ENCODE peak calls at places on chromosome 17, in four cellular contexts. One of them, this sample, is unnamed. For H3K27me3, the result is how much of the 10 kb centered on the place peaks cover.

GRCh38 chr17:31825961-31826691 is 32.9 kb downstream of the COPRS start:
- DNase-seq in CD8-positive, alpha-beta T cell: no peak
- DNase-seq in neuronal stem cell: no peak
- DNase-seq in BJ: no peak
- DNase-seq in this sample: peak

GRCh38 chr17:517181-517580 is 164.6 kb upstream of the RPH3AL start:
- DNase-seq in BJ: no peak
- DNase-seq in neuronal stem cell: no peak
- DNase-seq in CD8-positive, alpha-beta T cell: no peak
- DNase-seq in this sample: no peak

GRCh38 chr17:73208139-73208827 is 15.4 kb downstream of the COG1 start:
- DNase-seq in CD8-positive, alpha-beta T cell: no peak
- DNase-seq in neuronal stem cell: no peak
- DNase-seq in BJ: no peak
- DNase-seq in this sample: no peak

GRCh38 chr17:43905400-43905984 is 1.8 kb downstream of the MPP2 start:
- DNase-seq in neuronal stem cell: peak
- DNase-seq in CD8-positive, alpha-beta T cell: no peak
- DNase-seq in BJ: no peak
- DNase-seq in this sample: no peak

GRCh38 chr17:55795098-55795497 is 44.2 kb downstream of the PCTP start:
- DNase-seq in BJ: no peak
- DNase-seq in neuronal stem cell: no peak
- DNase-seq in CD8-positive, alpha-beta T cell: no peak
- DNase-seq in this sample: no peak

GRCh38 chr17:50267074-50267841 is 7.0 kb upstream of the TMEM92 start:
- DNase-seq in CD8-positive, alpha-beta T cell: no peak
- DNase-seq in neuronal stem cell: no peak
- DNase-seq in BJ: no peak
- DNase-seq in this sample: peak

GRCh38 chr17:27457731-27458523 is 1.7 kb downstream of the KSR1 start:
- DNase-seq in CD8-positive, alpha-beta T cell: no peak
- DNase-seq in neuronal stem cell: peak
- DNase-seq in BJ: peak
- DNase-seq in this sample: no peak

GRCh38 chr17:36949461-36949927 is 740 bp downstream of the AATF start:
- DNase-seq in neuronal stem cell: no peak
- DNase-seq in BJ: peak
- DNase-seq in CD8-positive, alpha-beta T cell: no peak
- DNase-seq in this sample: no peak

GRCh38 chr17:38702900-38703741 is 2.0 kb upstream of the MLLT6 start:
- DNase-seq in CD8-positive, alpha-beta T cell: no peak
- DNase-seq in BJ: no peak
- DNase-seq in neuronal stem cell: no peak
- DNase-seq in this sample: no peak

GRCh38 chr17:40355804-40356758 is 8.5 kb downstream of the GJD3 start:
- DNase-seq in BJ: no peak
- DNase-seq in CD8-positive, alpha-beta T cell: no peak
- DNase-seq in neuronal stem cell: no peak
- DNase-seq in this sample: peak

GRCh38 chr17:8654822-8655221 is 24.3 kb upstream of the MYH10 start:
- DNase-seq in neuronal stem cell: no peak
- DNase-seq in CD8-positive, alpha-beta T cell: no peak
- DNase-seq in BJ: no peak
- DNase-seq in this sample: no peak
- H3K27me3 ChIP-seq in neuronal stem cell: under half
- H3K27me3 ChIP-seq in CD8-positive, alpha-beta T cell: under half
- H3K27me3 ChIP-seq in BJ: under half
- H3K27me3 ChIP-seq in this sample: under half

DNA sequence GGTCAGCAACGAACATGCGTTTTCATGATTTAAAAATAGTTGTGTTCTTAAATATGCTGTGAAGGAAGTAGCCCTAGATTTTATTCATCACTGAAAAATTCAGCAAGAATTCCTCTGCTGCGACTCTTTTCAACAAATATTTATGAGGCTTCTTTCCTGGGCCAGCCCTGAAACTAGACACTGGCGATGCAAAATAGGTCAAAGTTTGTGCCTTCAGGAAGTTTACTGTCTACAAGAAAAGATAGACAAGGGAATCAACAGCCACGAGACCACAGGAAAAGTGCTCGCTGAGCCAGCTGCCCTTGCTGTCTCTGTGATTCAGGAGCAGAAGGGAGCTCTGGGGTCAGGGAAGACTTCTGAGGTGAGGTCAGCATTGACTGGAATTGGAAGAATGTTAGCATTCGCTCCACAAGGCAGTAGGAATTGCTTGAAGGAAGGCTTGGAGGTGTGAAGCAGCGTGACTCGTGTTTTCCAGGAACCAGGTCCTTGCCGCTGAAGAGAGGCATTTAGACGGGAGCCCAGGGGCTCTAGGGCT is 1.9 kb upstream of the RPL26 start:
- DNase-seq in BJ: peak
- DNase-seq in neuronal stem cell: no peak
- DNase-seq in CD8-positive, alpha-beta T cell: no peak
- DNase-seq in this sample: no peak
- H3K4me3 ChIP-seq in BJ: no peak
- H3K4me3 ChIP-seq in neuronal stem cell: no peak
- H3K4me3 ChIP-seq in CD8-positive, alpha-beta T cell: no peak
- H3K4me3 ChIP-seq in this sample: no peak

GRCh38 chr17:42475853-42476252 is 17.2 kb downstream of the ATP6V0A1 start:
- DNase-seq in BJ: no peak
- DNase-seq in CD8-positive, alpha-beta T cell: no peak
- DNase-seq in neuronal stem cell: no peak
- DNase-seq in this sample: no peak
- H3K27me3 ChIP-seq in BJ: under half
- H3K27me3 ChIP-seq in CD8-positive, alpha-beta T cell: under half
- H3K27me3 ChIP-seq in neuronal stem cell: under half
- H3K27me3 ChIP-seq in this sample: under half

DNA sequence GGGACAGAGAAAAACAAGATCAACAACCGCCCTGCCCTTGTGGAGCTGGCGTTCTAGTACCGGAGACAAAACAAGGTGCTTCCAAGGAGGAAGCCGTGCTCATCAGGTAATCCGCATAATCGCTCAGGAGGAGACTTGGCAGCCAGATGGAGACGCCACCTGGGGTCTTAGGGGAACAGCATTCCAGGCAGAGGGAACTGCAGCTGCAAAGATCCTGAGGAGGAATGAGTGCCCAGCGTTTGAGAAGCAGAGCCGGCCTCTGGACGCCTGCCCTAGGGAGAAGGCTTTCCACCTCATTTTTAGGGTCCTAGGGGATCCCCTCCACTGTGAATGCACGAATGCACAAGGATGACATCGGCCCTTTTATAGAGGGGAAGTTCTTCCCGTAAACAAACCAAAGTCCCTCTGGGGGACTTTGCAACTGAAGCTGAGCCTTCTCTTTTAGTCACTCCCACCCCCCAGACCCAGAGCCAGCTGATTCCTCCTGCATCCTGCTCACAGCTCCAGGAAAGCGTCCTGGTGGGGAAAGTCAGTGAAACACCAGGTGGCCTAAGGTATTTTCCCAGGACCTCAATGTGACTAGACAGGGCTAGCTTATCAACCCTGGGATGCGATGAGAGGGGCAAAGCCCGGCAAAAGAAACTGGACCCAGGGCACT is 13.2 kb upstream of the MPRIP start:
- DNase-seq in CD8-positive, alpha-beta T cell: no peak
- DNase-seq in BJ: no peak
- DNase-seq in neuronal stem cell: no peak
- DNase-seq in this sample: peak
- H3K4me3 ChIP-seq in CD8-positive, alpha-beta T cell: no peak
- H3K4me3 ChIP-seq in BJ: no peak
- H3K4me3 ChIP-seq in neuronal stem cell: no peak
- H3K4me3 ChIP-seq in this sample: no peak

GRCh38 chr17:6415616-6416015 is 19.3 kb downstream of the AIPL1 start:
- DNase-seq in neuronal stem cell: no peak
- DNase-seq in BJ: no peak
- DNase-seq in CD8-positive, alpha-beta T cell: no peak
- DNase-seq in this sample: no peak
- H3K27me3 ChIP-seq in neuronal stem cell: under half
- H3K27me3 ChIP-seq in BJ: under half
- H3K27me3 ChIP-seq in CD8-positive, alpha-beta T cell: under half
- H3K27me3 ChIP-seq in this sample: under half

DNA sequence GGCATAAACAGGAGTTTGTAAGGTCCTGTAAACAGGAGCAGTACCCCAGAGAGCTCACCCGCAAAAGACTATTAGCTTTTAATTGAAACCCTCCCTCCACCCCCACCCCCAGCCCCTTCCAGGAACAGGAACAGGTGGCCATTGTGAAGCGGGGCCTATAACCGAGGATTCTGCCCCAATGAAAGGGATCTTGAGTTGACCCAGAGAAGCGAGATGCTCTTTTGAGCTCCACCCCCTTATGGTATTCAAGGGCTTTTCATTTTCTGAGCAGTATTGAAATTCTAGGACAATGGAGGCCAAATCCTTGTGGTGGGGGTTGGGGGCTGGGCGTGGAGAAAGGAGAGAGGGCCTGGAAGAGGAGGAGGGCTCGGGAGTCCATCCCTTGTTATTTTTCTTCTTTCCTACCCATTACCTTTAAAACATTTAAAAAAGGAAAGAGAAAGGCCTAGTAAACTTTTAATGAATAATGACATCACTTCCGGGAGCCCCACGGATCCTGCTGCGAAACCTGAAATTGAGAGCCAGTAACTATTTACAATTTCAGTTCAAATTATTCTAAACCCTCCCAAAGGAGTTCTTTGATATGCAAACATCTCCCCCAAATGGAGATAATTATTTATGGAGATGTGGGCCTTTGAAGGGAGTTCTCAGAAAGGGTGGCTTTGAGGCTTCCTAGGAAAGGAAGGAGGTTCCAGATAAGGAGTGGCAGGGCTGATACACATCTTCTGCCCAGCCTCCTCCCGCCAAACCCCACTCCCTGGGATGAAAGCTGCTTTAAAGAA is 30.5 kb downstream of the HS3ST3B1 start:
- DNase-seq in CD8-positive, alpha-beta T cell: no peak
- DNase-seq in BJ: no peak
- DNase-seq in neuronal stem cell: peak
- DNase-seq in this sample: no peak
- H3K4me3 ChIP-seq in CD8-positive, alpha-beta T cell: no peak
- H3K4me3 ChIP-seq in BJ: no peak
- H3K4me3 ChIP-seq in neuronal stem cell: no peak
- H3K4me3 ChIP-seq in this sample: no peak

GRCh38 chr17:48995871-48996695 is 1.1 kb upstream of the IGF2BP1 start:
- DNase-seq in BJ: no peak
- DNase-seq in CD8-positive, alpha-beta T cell: no peak
- DNase-seq in neuronal stem cell: peak
- DNase-seq in this sample: no peak
- H3K27me3 ChIP-seq in BJ: under half
- H3K27me3 ChIP-seq in CD8-positive, alpha-beta T cell: half or more
- H3K27me3 ChIP-seq in neuronal stem cell: under half
- H3K27me3 ChIP-seq in this sample: under half